ENCODE peak calls at places on chromosomes 4 and X, in ten cellular contexts. J, Y, N, M, Z, K, P, U, S and T are unnamed samples.

GRCh38 chrX:112877771-112878173 is 37.1 kb upstream of the AMOT start:
- DNase-seq in K (no peak), S (no peak), Y (no peak), P (no peak), M (no peak), Z (no peak), N (no peak), J (no peak), U (no peak), T (no peak)

GRCh38 chr4:122218762-122219161 is 66.6 kb downstream of the BLTP1 start:
- DNase-seq in U (no peak), N (no peak), P (peak; percentile 31), M (no peak), Z (no peak), S (no peak), J (peak; percentile 1), Y (no peak), K (no peak), T (no peak)

GRCh38 chrX:154093965-154094364 is 3.6 kb downstream of the MECP2 start:
- DNase-seq in J (no peak), M (no peak), S (no peak), N (no peak), K (no peak), U (no peak), Z (no peak), Y (no peak), P (no peak), T (no peak)

GRCh38 chrX:47366051-47366722 is 4.2 kb upstream of the ZNF157 start:
- DNase-seq in Z (peak; percentile 62), N (peak; percentile 62), J (peak; percentile 74), S (peak; percentile 78), P (peak; percentile 81), Y (peak; percentile 63), U (peak; percentile 47), M (peak; percentile 67), K (no peak), T (no peak)

GRCh38 chrX:124328765-124329164 is 3.7 kb upstream of the TEX13D start:
- DNase-seq in N (no peak), Y (no peak), Z (no peak), U (no peak), M (no peak), P (no peak), K (no peak), J (peak; percentile 16), S (no peak), T (peak; percentile 25)

GRCh38 chr4:123564758-123565346 is 168.3 kb downstream of the SPRY1 start:
- DNase-seq in Z (peak; percentile 69), U (peak; percentile 52), K (no peak), Y (no peak), J (peak; percentile 61), M (peak; percentile 30), N (peak; percentile 16), P (peak; percentile 88), S (no peak), T (peak; percentile 68)

GRCh38 chr4:4395849-4396627 is 9.1 kb downstream of the NSG1 start:
- DNase-seq in M (no peak), Y (no peak), N (peak; percentile 48), S (no peak), J (peak; percentile 19), Z (no peak), P (peak; percentile 48), U (no peak), K (no peak), T (no peak)

GRCh38 chr4:182938213-182938645 is 21.0 kb upstream of the DCTD start:
- DNase-seq in Y (peak; percentile 55), J (peak; percentile 41), Z (peak; percentile 71), N (peak; percentile 83), U (peak; percentile 77), M (peak; percentile 80), S (peak; percentile 77), P (peak; percentile 70), K (no peak), T (peak; percentile 81)

GRCh38 chr4:143514432-143514831 is 930 bp downstream of the SMARCA5 start:
- DNase-seq in N (peak; percentile 49), U (peak; percentile 34), Z (peak; percentile 57), Y (no peak), S (peak; percentile 81), J (peak; percentile 67), K (no peak), M (peak; percentile 49), P (peak; percentile 61), T (peak; percentile 6)

GRCh38 chr4:88320780-88321373 is 36.5 kb upstream of the PPM1K start:
- DNase-seq in U (peak; percentile 30), S (no peak), N (no peak), P (peak; percentile 78), K (peak; percentile 5), J (peak; percentile 66), Y (peak; percentile 4), Z (no peak), M (no peak), T (no peak)

GRCh38 chr4:84855774-84856173 is 110.7 kb downstream of the WDFY3 start:
- DNase-seq in M (no peak), N (no peak), P (no peak), Y (no peak), Z (no peak), S (no peak), U (no peak), J (peak; percentile 29), K (no peak), T (no peak)

GRCh38 chr4:17577660-17578481 is 873 bp downstream of the LAP3 start:
- DNase-seq in P (peak; percentile 21), N (peak; percentile 56), U (peak; percentile 37), J (peak; percentile 20), S (peak; percentile 83), Z (peak; percentile 57), K (no peak), M (no peak), Y (peak; percentile 25), T (peak; percentile 19)

GRCh38 chrX:120840826-120841225 is 34.8 kb downstream of the CT47B1 start:
- DNase-seq in Z (no peak), S (no peak), Y (no peak), K (no peak), J (peak; percentile 76), N (no peak), U (no peak), P (peak; percentile 83), M (no peak), T (no peak)

GRCh38 chr4:125115476-125115875 is 199.3 kb upstream of the FAT4 start:
- DNase-seq in P (peak; percentile 49), J (peak; percentile 67), Z (no peak), K (no peak), Y (no peak), U (no peak), S (no peak), M (no peak), N (no peak), T (no peak)

GRCh38 chr4:80045831-80046230 is 27.2 kb downstream of the ANTXR2 start:
- DNase-seq in S (no peak), U (no peak), K (peak; percentile 50), J (peak; percentile 53), Z (no peak), Y (no peak), N (no peak), M (no peak), P (peak; percentile 91), T (no peak)

GRCh38 chrX:20973038-20973437 is 401.2 kb upstream of the CNKSR2 start:
- DNase-seq in M (no peak), P (no peak), Z (no peak), Y (no peak), K (no peak), S (no peak), N (no peak), J (no peak), U (no peak), T (no peak)

GRCh38 chrX:54494970-54495813 is 842 bp downstream of the FGD1 start:
- DNase-seq in M (no peak), N (peak; percentile 39), P (no peak), K (no peak), S (no peak), Y (no peak), U (peak; percentile 31), J (peak; percentile 35), Z (no peak), T (no peak)

GRCh38 chr4:123790681-123791080 is 394.1 kb downstream of the SPRY1 start:
- DNase-seq in K (no peak), N (no peak), Z (no peak), Y (no peak), P (no peak), M (no peak), J (no peak), U (no peak), S (no peak), T (no peak)

GRCh38 chr4:54234497-54235205 is 5.6 kb downstream of the PDGFRA start:
- DNase-seq in K (no peak), J (no peak), U (no peak), S (no peak), Y (no peak), N (no peak), Z (no peak), P (peak; percentile 30), M (no peak), T (no peak)
- TF ChIP-seq CTCF in K (no peak), J (no peak), U (peak; percentile 4), S (no peak), Y (peak; percentile 32), N (no peak), Z (no peak), P (peak; percentile 24), M (peak; percentile 10), T (no peak)

GRCh38 chr4:6032249-6033244 is 14.3 kb upstream of the C4orf50 start:
- DNase-seq in U (peak; percentile 72), Z (no peak), K (no peak), J (peak; percentile 24), N (no peak), M (no peak), P (no peak), S (no peak), Y (no peak), T (no peak)
- TF ChIP-seq CTCF in U (no peak), Z (no peak), K (no peak), J (no peak), N (no peak), M (no peak), P (no peak), S (no peak), Y (no peak), T (no peak)

DNA sequence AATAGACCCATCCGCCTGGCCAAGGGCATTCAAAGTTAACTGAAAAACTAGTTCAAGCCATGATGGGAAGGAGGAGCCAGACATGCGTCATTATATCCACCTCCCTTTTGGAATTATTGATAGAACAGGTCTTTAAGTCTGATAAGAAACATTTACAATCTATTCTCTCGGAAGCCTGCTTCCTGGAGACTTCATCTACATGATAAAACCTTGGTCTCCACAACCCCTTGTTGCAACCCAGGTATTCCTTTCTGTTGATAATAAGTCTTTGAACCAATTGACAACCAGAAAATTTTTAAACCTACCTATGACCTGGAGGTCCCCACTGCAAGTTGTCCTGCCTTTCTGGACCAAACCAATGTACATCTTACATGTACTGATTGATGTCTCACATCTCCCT is 451.3 kb downstream of the NAF1 start:
- DNase-seq in U (no peak), S (no peak), Z (no peak), K (no peak), Y (no peak), N (no peak), P (no peak), J (no peak), M (no peak), T (no peak)
- TF ChIP-seq CTCF in U (no peak), S (no peak), Z (no peak), K (no peak), Y (no peak), N (no peak), P (no peak), J (no peak), M (no peak), T (no peak)

DNA sequence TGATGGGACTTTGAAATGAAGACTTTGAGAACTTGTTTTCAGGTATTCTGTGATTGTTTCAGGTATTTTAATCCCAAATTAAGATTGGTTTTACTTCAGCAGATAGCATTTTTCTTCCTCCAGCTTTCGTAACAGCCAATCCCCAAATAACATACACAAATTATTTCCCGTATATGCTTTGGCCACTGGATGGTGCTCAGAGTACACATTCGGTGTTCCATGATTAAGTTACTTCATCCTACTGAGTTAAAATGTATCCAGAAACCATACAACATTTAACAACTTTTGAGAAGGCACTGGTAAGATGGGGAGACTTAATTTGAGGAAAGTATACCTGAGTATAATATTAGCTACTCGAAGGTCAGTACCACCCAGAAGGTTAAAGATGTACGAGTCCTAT is 233.4 kb upstream of the FAM47A start:
- DNase-seq in P (peak; percentile 57), N (peak; percentile 8), U (no peak), M (peak; percentile 1), S (no peak), Y (no peak), J (no peak), K (no peak), Z (no peak), T (peak; percentile 29)
- TF ChIP-seq CTCF in P (peak; percentile 53), N (peak; percentile 48), U (peak; percentile 16), M (peak; percentile 70), S (no peak), Y (no peak), J (peak; percentile 16), K (peak; percentile 48), Z (peak; percentile 46), T (peak; percentile 20)